ENCODE peak calls at places on chromosomes 11 and 22, in five cellular contexts. One of them, this sample, is unnamed.

GRCh38 chr11:67664213-67664585 is 10.2 kb downstream of the ALDH3B2 start:
- DNase-seq in heart left ventricle: no peak
- DNase-seq in SJSA1: peak
- DNase-seq in NCI-H1694: no peak
- DNase-seq in MV-4-11: no peak
- DNase-seq in this sample: no peak

GRCh38 chr22:43211941-43212433 is 25.1 kb upstream of the TTLL12 start:
- DNase-seq in heart left ventricle: peak
- DNase-seq in SJSA1: no peak
- DNase-seq in MV-4-11: no peak
- DNase-seq in NCI-H1694: no peak
- DNase-seq in this sample: no peak

GRCh38 chr11:36455658-36456111 is 54.4 kb downstream of the TRAF6 start:
- DNase-seq in NCI-H1694: no peak
- DNase-seq in MV-4-11: peak
- DNase-seq in SJSA1: peak
- DNase-seq in heart left ventricle: peak
- DNase-seq in this sample: peak

GRCh38 chr11:61728066-61728939 is 24.1 kb upstream of the MYRF start:
- DNase-seq in heart left ventricle: no peak
- DNase-seq in MV-4-11: no peak
- DNase-seq in NCI-H1694: no peak
- DNase-seq in SJSA1: no peak
- DNase-seq in this sample: no peak

GRCh38 chr22:48724899-48725298 is 1102.8 kb downstream of the BRD1 start:
- DNase-seq in SJSA1: no peak
- DNase-seq in heart left ventricle: peak
- DNase-seq in MV-4-11: no peak
- DNase-seq in NCI-H1694: no peak
- DNase-seq in this sample: no peak

GRCh38 chr22:44442186-44442465 is 55.9 kb downstream of the RTL6 start:
- DNase-seq in NCI-H1694: no peak
- DNase-seq in heart left ventricle: no peak
- DNase-seq in MV-4-11: no peak
- DNase-seq in SJSA1: no peak
- DNase-seq in this sample: no peak

GRCh38 chr11:16981651-16982194 is 32.5 kb downstream of the PLEKHA7 start:
- DNase-seq in MV-4-11: no peak
- DNase-seq in NCI-H1694: no peak
- DNase-seq in heart left ventricle: peak
- DNase-seq in SJSA1: peak
- DNase-seq in this sample: no peak

GRCh38 chr11:67310246-67311050 is 7.1 kb downstream of the SSH3 start:
- DNase-seq in NCI-H1694: no peak
- DNase-seq in MV-4-11: no peak
- DNase-seq in SJSA1: no peak
- DNase-seq in heart left ventricle: no peak
- DNase-seq in this sample: no peak

GRCh38 chr11:75891947-75892739 is 77.1 kb downstream of the UVRAG start:
- DNase-seq in MV-4-11: peak
- DNase-seq in NCI-H1694: no peak
- DNase-seq in SJSA1: no peak
- DNase-seq in heart left ventricle: no peak
- DNase-seq in this sample: no peak

GRCh38 chr11:123546515-123546914 is 107.9 kb downstream of the SCN3B start:
- DNase-seq in NCI-H1694: no peak
- DNase-seq in MV-4-11: no peak
- DNase-seq in heart left ventricle: no peak
- DNase-seq in SJSA1: peak
- DNase-seq in this sample: no peak

GRCh38 chr22:44037519-44038370 is 13.6 kb downstream of the PARVB start:
- DNase-seq in NCI-H1694: no peak
- DNase-seq in MV-4-11: no peak
- DNase-seq in SJSA1: peak
- DNase-seq in heart left ventricle: peak
- DNase-seq in this sample: no peak

GRCh38 chr11:88552377-88553029 is 215.0 kb upstream of the CTSC start:
- DNase-seq in MV-4-11: peak
- DNase-seq in NCI-H1694: peak
- DNase-seq in heart left ventricle: no peak
- DNase-seq in SJSA1: peak
- DNase-seq in this sample: no peak

GRCh38 chr11:67656278-67656922 is 5.9 kb upstream of the ACY3 start:
- DNase-seq in MV-4-11: peak
- DNase-seq in NCI-H1694: no peak
- DNase-seq in heart left ventricle: no peak
- DNase-seq in SJSA1: no peak
- DNase-seq in this sample: no peak

GRCh38 chr11:69044111-69045013 is 4.4 kb upstream of the TPCN2 start:
- DNase-seq in MV-4-11: peak
- DNase-seq in SJSA1: peak
- DNase-seq in NCI-H1694: peak
- DNase-seq in heart left ventricle: peak
- DNase-seq in this sample: peak

GRCh38 chr22:23119492-23120414 is 22.0 kb downstream of the RSPH14 start:
- DNase-seq in heart left ventricle: no peak
- DNase-seq in SJSA1: no peak
- DNase-seq in MV-4-11: no peak
- DNase-seq in NCI-H1694: no peak
- DNase-seq in this sample: no peak

GRCh38 chr11:62548545-62549335 is 2.1 kb upstream of the AHNAK start:
- DNase-seq in heart left ventricle: no peak
- DNase-seq in SJSA1: peak
- DNase-seq in NCI-H1694: no peak
- DNase-seq in MV-4-11: no peak
- DNase-seq in this sample: no peak

GRCh38 chr11:118625036-118625690 is 17.7 kb downstream of the PHLDB1 start:
- DNase-seq in NCI-H1694: no peak
- DNase-seq in MV-4-11: no peak
- DNase-seq in heart left ventricle: peak
- DNase-seq in SJSA1: no peak
- DNase-seq in this sample: no peak

GRCh38 chr11:70586261-70587094 is 188.1 kb downstream of the CTTN start:
- DNase-seq in MV-4-11: no peak
- DNase-seq in heart left ventricle: no peak
- DNase-seq in SJSA1: no peak
- DNase-seq in NCI-H1694: no peak
- DNase-seq in this sample: no peak

This sample was measured in heart right ventricle.